ENCODE peak calls at places on chromosome 14, in seven cellular contexts. C is stimulated activated CD8-positive, alpha-beta memory T cell treated with anti-CD3 and anti-CD28 coated beads, Interleukin-15, amount 100 ng/mL, for 48 hours; H is stimulated activated CD4-positive, alpha-beta T cell treated with anti-CD3 and anti-CD28 coated beads, Interleukin-4, amount 100 ng/mL, for 1 hour; P is CD8-positive, alpha-beta T cell; G is GM20000; E is GM12892; X is activated naive CD4-positive, alpha-beta T cell treated with anti-CD3 and anti-CD28 coated beads for 36 hours. T is an unnamed sample.

GRCh38 chr14:76842414-76842813 is 16.2 kb downstream of the LRRC74A start:
- DNase-seq in P (no peak), H (no peak), G (no peak), E (no peak), X (no peak), C (no peak), T (no peak)

GRCh38 chr14:105328678-105329390 is 14.3 kb downstream of the PACS2 start:
- DNase-seq in E (no peak), H (no peak), C (no peak), P (no peak), G (no peak), X (no peak), T (no peak)

GRCh38 chr14:49598479-49599301 is at the start of gene LRR1:
- DNase-seq in E (peak), X (peak), P (peak), H (peak), G (peak), C (peak), T (peak)

GRCh38 chr14:80519002-80519401 is 307.7 kb upstream of the DIO2 start:
- DNase-seq in C (no peak), G (no peak), H (no peak), P (no peak), E (no peak), X (no peak), T (no peak)

GRCh38 chr14:55136868-55137785 is 8.1 kb downstream of the LGALS3 start:
- DNase-seq in G (no peak), E (no peak), X (no peak), H (no peak), P (no peak), C (no peak), T (no peak)

GRCh38 chr14:76525106-76525825 is 149.3 kb downstream of the ESRRB start:
- DNase-seq in P (no peak), E (no peak), G (no peak), X (no peak), C (no peak), H (no peak), T (no peak)

GRCh38 chr14:39219075-39219499 is 14.6 kb upstream of the MIA2 start:
- DNase-seq in P (no peak), H (no peak), X (no peak), E (no peak), G (no peak), C (no peak), T (no peak)

GRCh38 chr14:23617539-23617938 is 18.6 kb upstream of the DHRS2 start:
- DNase-seq in E (no peak), X (no peak), G (no peak), H (no peak), C (no peak), P (no peak), T (no peak)

GRCh38 chr14:24261969-24262327 is 1.0 kb downstream of the TGM1 start:
- DNase-seq in C (no peak), X (no peak), P (no peak), E (no peak), G (no peak), H (no peak), T (no peak)

GRCh38 chr14:55313480-55313879 is 42.3 kb downstream of the FBXO34 start:
- DNase-seq in P (no peak), X (peak), C (no peak), H (no peak), G (no peak), E (no peak), T (no peak)

GRCh38 chr14:86938356-86938755 is 1054.6 kb downstream of the GALC start:
- DNase-seq in X (no peak), E (no peak), C (no peak), H (no peak), P (no peak), G (no peak), T (no peak)